ENCODE peak calls at places on chromosome 15, in nine cellular contexts. One of them, this sample, is unnamed.
A peak's percentile ranks its signal among the peaks of the same experiment; 100 is the strongest.

GRCh38 chr15:46080018-46080417 is 445.2 kb downstream of the SQOR start:
- DNase-seq in globus pallidus: no peak
- DNase-seq in heart left ventricle: peak; percentile 62
- DNase-seq in cerebellar cortex: peak; percentile 36
- DNase-seq in HuH-7.5: no peak
- DNase-seq in myocyte: no peak
- DNase-seq in endothelial cell: no peak
- DNase-seq in DMS153: no peak
- DNase-seq in AG08395: peak; percentile 5
- DNase-seq in this sample: no peak

GRCh38 chr15:63063877-63064409 is 21.4 kb downstream of the TPM1 start:
- DNase-seq in globus pallidus: no peak
- DNase-seq in heart left ventricle: no peak
- DNase-seq in cerebellar cortex: no peak
- DNase-seq in HuH-7.5: no peak
- DNase-seq in myocyte: no peak
- DNase-seq in endothelial cell: no peak
- DNase-seq in DMS153: no peak
- DNase-seq in AG08395: no peak
- DNase-seq in this sample: no peak

GRCh38 chr15:92077353-92078080 is 224.0 kb downstream of the SLCO3A1 start:
- DNase-seq in globus pallidus: peak; percentile 68
- DNase-seq in heart left ventricle: peak; percentile 77
- DNase-seq in cerebellar cortex: peak; percentile 84
- DNase-seq in HuH-7.5: peak; percentile 70
- DNase-seq in myocyte: no peak
- DNase-seq in endothelial cell: peak; percentile 79
- DNase-seq in DMS153: no peak
- DNase-seq in AG08395: peak; percentile 80
- DNase-seq in this sample: peak; percentile 85

GRCh38 chr15:50879016-50879415 is 29.5 kb upstream of the AP4E1 start:
- DNase-seq in globus pallidus: no peak
- DNase-seq in heart left ventricle: no peak
- DNase-seq in cerebellar cortex: no peak
- DNase-seq in HuH-7.5: no peak
- DNase-seq in myocyte: no peak
- DNase-seq in endothelial cell: no peak
- DNase-seq in DMS153: no peak
- DNase-seq in AG08395: no peak
- DNase-seq in this sample: no peak

GRCh38 chr15:89501646-89502045 is 5.3 kb upstream of the RHCG start:
- DNase-seq in globus pallidus: no peak
- DNase-seq in heart left ventricle: no peak
- DNase-seq in cerebellar cortex: no peak
- DNase-seq in HuH-7.5: no peak
- DNase-seq in myocyte: no peak
- DNase-seq in endothelial cell: no peak
- DNase-seq in DMS153: no peak
- DNase-seq in AG08395: no peak
- DNase-seq in this sample: no peak

GRCh38 chr15:33030315-33030714 is 164.2 kb downstream of the FMN1 start:
- DNase-seq in globus pallidus: no peak
- DNase-seq in heart left ventricle: no peak
- DNase-seq in cerebellar cortex: no peak
- DNase-seq in HuH-7.5: no peak
- DNase-seq in myocyte: no peak
- DNase-seq in endothelial cell: no peak
- DNase-seq in DMS153: no peak
- DNase-seq in AG08395: no peak
- DNase-seq in this sample: no peak

GRCh38 chr15:82959423-82959822 is 6.9 kb upstream of the HOMER2 start:
- DNase-seq in globus pallidus: no peak
- DNase-seq in heart left ventricle: no peak
- DNase-seq in cerebellar cortex: no peak
- DNase-seq in HuH-7.5: no peak
- DNase-seq in myocyte: no peak
- DNase-seq in endothelial cell: no peak
- DNase-seq in DMS153: no peak
- DNase-seq in AG08395: no peak
- DNase-seq in this sample: no peak

GRCh38 chr15:51144021-51144532 is 49.4 kb upstream of the TNFAIP8L3 start:
- DNase-seq in globus pallidus: no peak
- DNase-seq in heart left ventricle: no peak
- DNase-seq in cerebellar cortex: no peak
- DNase-seq in HuH-7.5: no peak
- DNase-seq in myocyte: peak; percentile 80
- DNase-seq in endothelial cell: no peak
- DNase-seq in DMS153: no peak
- DNase-seq in AG08395: peak; percentile 35
- DNase-seq in this sample: no peak

GRCh38 chr15:54149115-54149531 is 170.9 kb downstream of the UNC13C start:
- DNase-seq in globus pallidus: no peak
- DNase-seq in heart left ventricle: no peak
- DNase-seq in cerebellar cortex: no peak
- DNase-seq in HuH-7.5: no peak
- DNase-seq in myocyte: peak; percentile 1
- DNase-seq in endothelial cell: no peak
- DNase-seq in DMS153: no peak
- DNase-seq in AG08395: no peak
- DNase-seq in this sample: no peak

GRCh38 chr15:62163847-62164499 is 1.1 kb downstream of the C2CD4B start:
- DNase-seq in globus pallidus: no peak
- DNase-seq in heart left ventricle: peak; percentile 69
- DNase-seq in cerebellar cortex: no peak
- DNase-seq in HuH-7.5: no peak
- DNase-seq in myocyte: no peak
- DNase-seq in endothelial cell: peak; percentile 44
- DNase-seq in DMS153: no peak
- DNase-seq in AG08395: no peak
- DNase-seq in this sample: no peak

GRCh38 chr15:66724732-66725467 is 22.9 kb downstream of the SMAD6 start:
- DNase-seq in globus pallidus: no peak
- DNase-seq in heart left ventricle: no peak
- DNase-seq in cerebellar cortex: no peak
- DNase-seq in HuH-7.5: no peak
- DNase-seq in myocyte: no peak
- DNase-seq in endothelial cell: no peak
- DNase-seq in DMS153: no peak
- DNase-seq in AG08395: no peak
- DNase-seq in this sample: no peak

GRCh38 chr15:48402778-48403177 is 71.5 kb downstream of the DUT start:
- DNase-seq in globus pallidus: no peak
- DNase-seq in heart left ventricle: no peak
- DNase-seq in cerebellar cortex: no peak
- DNase-seq in HuH-7.5: no peak
- DNase-seq in myocyte: no peak
- DNase-seq in endothelial cell: no peak
- DNase-seq in DMS153: no peak
- DNase-seq in AG08395: no peak
- DNase-seq in this sample: no peak

GRCh38 chr15:34119291-34119690 is 17.4 kb downstream of the PGBD4 start:
- DNase-seq in globus pallidus: no peak
- DNase-seq in heart left ventricle: no peak
- DNase-seq in cerebellar cortex: no peak
- DNase-seq in HuH-7.5: no peak
- DNase-seq in myocyte: peak; percentile 67
- DNase-seq in endothelial cell: no peak
- DNase-seq in DMS153: no peak
- DNase-seq in AG08395: no peak
- DNase-seq in this sample: no peak

This sample was measured in cerebellum.